ENCODE peak calls at places on chromosomes 4 and X, in six cellular contexts. Z is epithelial cell of esophagus, T is left ventricle myocardium inferior, F is astrocyte of the spinal cord, P is uterus, E is HL-60. G is an unnamed sample.

GRCh38 chr4:82744284-82744963 is 54.2 kb downstream of the SCD5 start:
- DNase-seq in Z (peak; percentile 99), T (no peak), F (peak; percentile 7), P (no peak), E (no peak), G (no peak)

GRCh38 chrX:133366735-133367134 is 48.6 kb downstream of the GPC4 start:
- DNase-seq in Z (no peak), T (no peak), F (no peak), P (no peak), E (no peak), G (no peak)

GRCh38 chr4:146976145-146976544 is 30.5 kb upstream of the TTC29 start:
- DNase-seq in Z (no peak), T (no peak), F (no peak), P (no peak), E (no peak), G (no peak)

GRCh38 chr4:110878413-110878812 is 255.5 kb upstream of the PITX2 start:
- DNase-seq in Z (no peak), T (no peak), F (no peak), P (no peak), E (no peak), G (no peak)

GRCh38 chrX:134074151-134074550 is 88.8 kb upstream of the GPC3 start:
- DNase-seq in Z (peak; percentile 53), T (no peak), F (no peak), P (no peak), E (no peak), G (no peak)

GRCh38 chr4:11670304-11670703 is 241.6 kb upstream of the HS3ST1 start:
- DNase-seq in Z (no peak), T (no peak), F (no peak), P (no peak), E (no peak), G (no peak)

GRCh38 chr4:6494431-6495295 is 22.2 kb upstream of the PPP2R2C start:
- DNase-seq in Z (no peak), T (no peak), F (no peak), P (no peak), E (no peak), G (no peak)

GRCh38 chrX:138849521-138849920 is 138.0 kb upstream of the FGF13 start:
- DNase-seq in Z (no peak), T (no peak), F (no peak), P (no peak), E (no peak), G (no peak)

GRCh38 chr4:23084559-23085248 is 392.0 kb downstream of the GBA3 start:
- DNase-seq in Z (no peak), T (no peak), F (peak; percentile 52), P (no peak), E (no peak), G (no peak)

GRCh38 chr4:33696066-33696465 is 2548.2 kb downstream of the ARAP2 start:
- DNase-seq in Z (peak; percentile 88), T (no peak), F (no peak), P (no peak), E (no peak), G (no peak)

GRCh38 chr4:180610317-180610716 is 1632.9 kb upstream of the TENM3 start:
- DNase-seq in Z (peak; percentile 83), T (no peak), F (peak; percentile 46), P (no peak), E (no peak), G (no peak)

GRCh38 chr4:124940387-124940786 is 227.9 kb upstream of the ANKRD50 start:
- DNase-seq in Z (peak; percentile 93), T (no peak), F (peak; percentile 97), P (no peak), E (no peak), G (no peak)

GRCh38 chr4:74038161-74039064 is at the start of gene CXCL3:
- DNase-seq in Z (peak; percentile 49), T (peak; percentile 78), F (peak; percentile 73), P (peak; percentile 34), E (peak; percentile 51), G (peak; percentile 45)

GRCh38 chrX:40931921-40932320 is 153.3 kb upstream of the USP9X start:
- DNase-seq in Z (peak; percentile 30), T (no peak), F (no peak), P (no peak), E (no peak), G (no peak)

GRCh38 chrX:101164766-101165590 is 54.6 kb upstream of the DRP2 start:
- DNase-seq in Z (no peak), T (no peak), F (no peak), P (no peak), E (no peak), G (no peak)

GRCh38 chr4:6250235-6250983 is 19.2 kb upstream of the WFS1 start:
- DNase-seq in Z (peak; percentile 70), T (no peak), F (peak; percentile 65), P (no peak), E (peak; percentile 15), G (no peak)

GRCh38 chr4:13920111-13920875 is 292.8 kb upstream of the BOD1L1 start:
- DNase-seq in Z (peak; percentile 98), T (no peak), F (peak; percentile 50), P (no peak), E (no peak), G (no peak)

GRCh38 chr4:81220269-81220668 is 5.2 kb upstream of the PRKG2 start:
- DNase-seq in Z (no peak), T (no peak), F (no peak), P (no peak), E (no peak), G (no peak)

GRCh38 chr4:52643846-52644245 is 15.3 kb downstream of the USP46 start:
- DNase-seq in Z (peak; percentile 46), T (peak; percentile 87), F (peak; percentile 68), P (peak; percentile 58), E (no peak), G (no peak)

GRCh38 chrX:42803320-42803719 is 25.4 kb upstream of the PPP1R2C start:
- DNase-seq in Z (peak; percentile 59), T (no peak), F (peak; percentile 21), P (no peak), E (no peak), G (no peak)

DNA sequence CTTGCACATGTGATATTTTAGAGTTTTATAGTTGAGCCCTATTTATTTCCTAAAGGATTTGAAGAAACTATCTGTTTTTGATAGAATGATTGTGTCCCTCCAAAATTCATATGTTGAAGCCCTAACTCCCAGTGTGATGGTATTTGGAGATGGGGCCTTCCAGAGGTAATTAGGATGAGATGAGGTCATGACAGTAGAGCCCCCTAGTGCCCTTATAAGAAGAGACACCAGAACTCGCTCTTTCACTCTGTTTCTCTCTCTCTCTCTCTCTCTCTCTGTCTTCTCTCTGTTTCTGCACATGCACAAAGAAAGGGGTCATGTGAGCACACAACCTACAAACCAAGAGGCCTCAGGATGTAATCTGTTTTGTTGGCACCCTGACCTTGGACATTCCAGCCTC is 921.9 kb upstream of the DIAPH2 start:
- DNase-seq in Z (peak; percentile 2), T (no peak), F (no peak), P (no peak), E (no peak), G (no peak)
- TF ChIP-seq CTCF in Z (no peak), T (no peak), F (no peak), P (no peak), E (no peak), G (no peak)

GRCh38 chr4:76144546-76144945 is 3.7 kb downstream of the NUP54 start:
- DNase-seq in Z (no peak), T (no peak), F (no peak), P (no peak), E (no peak), G (no peak)
- TF ChIP-seq CTCF in Z (no peak), T (no peak), F (no peak), P (no peak), E (no peak), G (no peak)

GRCh38 chr4:138063581-138063980 is 178.6 kb downstream of the SLC7A11 start:
- DNase-seq in Z (no peak), T (no peak), F (no peak), P (no peak), E (no peak), G (no peak)

GRCh38 chr4:138062929-138063328 is 179.2 kb downstream of the SLC7A11 start:
- DNase-seq in Z (peak; percentile 49), T (no peak), F (peak; percentile 40), P (no peak), E (no peak), G (no peak)
- TF ChIP-seq CTCF in Z (peak; percentile 26), T (no peak), F (peak; percentile 23), P (no peak), E (no peak), G (no peak)

GRCh38 chr4:177185151-177185550 is 124.5 kb upstream of the NEIL3 start:
- DNase-seq in Z (peak; percentile 35), T (no peak), F (no peak), P (no peak), E (no peak), G (no peak)
- TF ChIP-seq CTCF in Z (no peak), T (no peak), F (no peak), P (no peak), E (no peak), G (no peak)

G was measured in omental fat pad.